ENCODE peak calls at places on chromosomes 11 and 22, in nine cellular contexts. U is stimulated activated CD4-positive, alpha-beta T cell treated with anti-CD3 and anti-CD28 coated beads, Interleukin-12 subunit alpha, Interleukin-12 subunit beta, amount 100 ng/mL, for 4 hours; Z is dermis microvascular lymphatic vessel endothelial cell; P is choroid plexus epithelial cell; T is NCI-H460; Q is GM20000; A is LoVo; D is AG04450; M is HCEC 1CT. R is an unnamed sample.

GRCh38 chr22:29157759-29158535 is 47.7 kb upstream of the EMID1 start:
- DNase-seq in U (no peak), Z (no peak), P (no peak), T (no peak), Q (no peak), A (no peak), D (no peak), M (no peak), R (no peak)

GRCh38 chr22:48581206-48581766 is 1246.4 kb downstream of the BRD1 start:
- DNase-seq in U (no peak), Z (no peak), P (no peak), T (no peak), Q (no peak), A (no peak), D (no peak), M (no peak), R (no peak)

GRCh38 chr11:132037467-132037862 is 667.0 kb downstream of the NTM start:
- DNase-seq in U (no peak), Z (no peak), P (no peak), T (no peak), Q (no peak), A (no peak), D (no peak), M (no peak), R (no peak)

GRCh38 chr11:1916132-1916985 is 3.1 kb upstream of the TNNT3 start:
- DNase-seq in U (no peak), Z (no peak), P (no peak), T (no peak), Q (peak; percentile 69), A (no peak), D (no peak), M (no peak), R (no peak)

GRCh38 chr11:2212411-2213251 is 41.0 kb upstream of the TH start:
- DNase-seq in U (no peak), Z (no peak), P (no peak), T (no peak), Q (no peak), A (no peak), D (no peak), M (no peak), R (no peak)

GRCh38 chr11:90168571-90168970 is 34.1 kb downstream of the NAALAD2 start:
- DNase-seq in U (no peak), Z (no peak), P (no peak), T (no peak), Q (no peak), A (no peak), D (no peak), M (no peak), R (no peak)

GRCh38 chr11:75802913-75803820 is 11.8 kb upstream of the UVRAG start:
- DNase-seq in U (peak; percentile 65), Z (peak; percentile 61), P (peak; percentile 85), T (peak; percentile 51), Q (peak; percentile 75), A (peak; percentile 55), D (peak; percentile 37), M (peak; percentile 46), R (peak; percentile 52)

GRCh38 chr11:133501643-133502535 is 30.4 kb downstream of the OPCML start:
- DNase-seq in U (no peak), Z (no peak), P (no peak), T (no peak), Q (no peak), A (no peak), D (no peak), M (no peak), R (no peak)

GRCh38 chr22:37904572-37905533 is 1.2 kb upstream of the MICALL1 start:
- DNase-seq in U (no peak), Z (peak; percentile 44), P (peak; percentile 98), T (peak; percentile 32), Q (no peak), A (peak; percentile 84), D (peak; percentile 95), M (peak; percentile 97), R (peak; percentile 96)

GRCh38 chr11:66969584-66970205 is 5.4 kb upstream of the C11orf86 start:
- DNase-seq in U (no peak), Z (no peak), P (peak; percentile 95), T (no peak), Q (no peak), A (no peak), D (peak; percentile 66), M (peak; percentile 63), R (peak; percentile 80)

GRCh38 chr11:2312232-2313042 is 10.6 kb downstream of the TSPAN32 start:
- DNase-seq in U (no peak), Z (no peak), P (peak; percentile 10), T (no peak), Q (no peak), A (peak; percentile 8), D (no peak), M (peak; percentile 52), R (peak; percentile 57)

GRCh38 chr11:12770966-12771597 is 96.9 kb downstream of the TEAD1 start:
- DNase-seq in U (no peak), Z (no peak), P (no peak), T (no peak), Q (no peak), A (no peak), D (no peak), M (no peak), R (no peak)

GRCh38 chr11:124394408-124394807 is 4.4 kb downstream of the OR8B3 start:
- DNase-seq in U (no peak), Z (no peak), P (peak; percentile 59), T (no peak), Q (no peak), A (no peak), D (no peak), M (peak; percentile 31), R (no peak)

R was measured in HFFc6.